ENCODE peak calls at places on chromosomes 2 and 18, in ten cellular contexts. B is fibroblast of lung, S is neuronal stem cell, O is GM23248, H is pancreas, R is HL-60, W is uterus, D is A673, K is heart left ventricle, Z is left ventricle myocardium inferior. G is an unnamed sample.

GRCh38 chr18:23719634-23720201 is 30.5 kb downstream of the LAMA3 start:
- DNase-seq in W (peak; percentile 72), S (no peak), D (peak; percentile 72), O (peak; percentile 96), H (no peak), Z (no peak), B (peak; percentile 95), K (no peak), R (no peak), G (peak; percentile 99)

GRCh38 chr18:70709720-70710119 is 420.9 kb downstream of the SOCS6 start:
- DNase-seq in B (no peak), K (no peak), H (no peak), W (no peak), Z (no peak), R (no peak), O (no peak), D (no peak), S (no peak), G (no peak)

GRCh38 chr18:55491606-55492005 is 96.4 kb downstream of the TCF4 start:
- DNase-seq in R (no peak), H (no peak), K (no peak), B (no peak), O (no peak), W (no peak), D (no peak), S (no peak), Z (no peak), G (no peak)

GRCh38 chr2:99648115-99648850 is 158.5 kb upstream of the REV1 start:
- DNase-seq in B (peak; percentile 89), S (no peak), R (no peak), D (no peak), W (no peak), Z (no peak), H (no peak), K (no peak), O (peak; percentile 89), G (peak; percentile 28)

GRCh38 chr2:127313359-127313758 is 19.4 kb upstream of the ERCC3 start:
- DNase-seq in W (no peak), R (no peak), K (no peak), H (no peak), O (no peak), D (no peak), Z (no peak), B (no peak), S (no peak), G (no peak)

GRCh38 chr18:22102948-22103663 is 66.3 kb upstream of the GATA6 start:
- DNase-seq in W (peak; percentile 36), D (peak; percentile 98), K (no peak), B (no peak), R (peak; percentile 56), O (no peak), Z (no peak), S (no peak), H (no peak), G (no peak)

GRCh38 chr18:23626451-23627279 is 36.0 kb downstream of the ANKRD29 start:
- DNase-seq in B (peak; percentile 50), Z (no peak), O (peak; percentile 62), S (no peak), R (no peak), H (no peak), D (peak; percentile 18), W (no peak), K (no peak), G (peak; percentile 72)

GRCh38 chr2:8515864-8516533 is 165.9 kb upstream of the ID2 start:
- DNase-seq in B (no peak), O (no peak), H (peak; percentile 23), Z (no peak), S (no peak), W (no peak), D (no peak), R (peak; percentile 41), K (no peak), G (no peak)

GRCh38 chr2:28736034-28736433 is 15.6 kb upstream of the PPP1CB start:
- DNase-seq in R (no peak), K (peak; percentile 89), H (peak; percentile 81), O (peak; percentile 49), Z (peak; percentile 72), B (no peak), W (peak; percentile 73), D (no peak), S (no peak), G (no peak)

GRCh38 chr2:214126135-214126534 is 284.7 kb upstream of the VWC2L start:
- DNase-seq in O (peak; percentile 35), W (no peak), D (peak; percentile 59), H (no peak), K (no peak), B (peak; percentile 15), S (no peak), Z (no peak), R (no peak), G (peak; percentile 71)

GRCh38 chr2:144451443-144451842 is 68.5 kb downstream of the ZEB2 start:
- DNase-seq in O (no peak), D (no peak), W (no peak), R (no peak), B (no peak), H (no peak), Z (no peak), K (no peak), S (no peak), G (no peak)

GRCh38 chr2:144454466-144455287 is 65.2 kb downstream of the ZEB2 start:
- DNase-seq in O (peak; percentile 65), W (no peak), S (no peak), H (no peak), K (no peak), B (no peak), R (no peak), D (peak; percentile 51), Z (no peak), G (peak; percentile 34)

GRCh38 chr2:144453486-144454158 is 66.3 kb downstream of the ZEB2 start:
- DNase-seq in D (no peak), B (no peak), O (peak; percentile 87), S (no peak), H (no peak), K (no peak), W (no peak), Z (no peak), R (no peak), G (peak; percentile 36)

GRCh38 chr2:144453039-144453336 is 66.9 kb downstream of the ZEB2 start:
- DNase-seq in Z (no peak), R (no peak), B (peak; percentile 70), W (no peak), S (no peak), D (peak; percentile 48), O (peak; percentile 65), H (no peak), K (no peak), G (no peak)

DNA sequence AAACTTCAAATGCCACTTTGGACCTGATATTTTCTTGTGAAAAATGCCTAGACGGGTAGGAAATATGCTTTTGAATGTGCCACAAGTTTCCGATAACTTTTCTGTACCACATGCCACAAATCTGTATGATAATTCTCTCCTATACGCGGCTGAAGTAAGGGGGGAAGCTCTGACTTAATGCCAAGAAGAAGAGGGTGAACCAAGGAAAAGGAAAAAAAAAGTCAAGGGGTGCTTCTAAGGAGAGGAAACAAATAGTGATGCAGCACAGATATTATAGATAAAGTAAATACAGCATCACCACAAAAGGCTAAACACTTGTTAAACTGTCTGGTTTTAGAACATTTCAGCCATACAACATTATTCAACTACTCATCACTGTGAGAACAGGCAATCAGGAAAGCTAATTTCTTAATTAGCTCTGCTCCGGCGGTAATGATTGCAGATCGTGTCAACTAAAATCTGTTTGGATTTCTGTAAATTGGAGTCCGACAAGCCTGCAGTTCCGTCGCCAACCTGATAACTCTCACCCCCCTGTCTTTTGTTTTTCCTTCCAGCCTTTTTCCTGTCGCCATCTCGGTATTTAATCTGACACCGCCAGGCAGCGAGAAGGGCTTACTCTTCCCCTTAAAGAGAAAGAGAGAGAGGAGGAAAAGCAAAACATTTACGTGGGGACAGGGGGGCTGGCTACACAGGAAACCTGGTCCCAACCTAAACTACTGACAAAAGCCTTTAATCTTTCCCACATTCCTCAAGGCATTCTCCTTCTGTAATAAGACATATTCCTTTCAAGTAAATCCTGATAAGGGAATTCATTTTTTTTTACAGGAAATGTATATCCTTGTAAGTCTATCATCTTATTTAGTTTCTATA is 67.5 kb downstream of the ZEB2 start:
- DNase-seq in O (peak; percentile 71), W (no peak), D (peak; percentile 81), H (no peak), B (peak; percentile 50), R (no peak), S (peak; percentile 58), Z (no peak), K (no peak), G (no peak)
- H3K4me3 ChIP-seq in O (peak overlapping the region; percentile 67), W (no peak overlapping the region), D (peak overlapping the region; percentile 30), H (no peak overlapping the region), B (peak overlapping the region; percentile 36), R (no peak overlapping the region), S (no peak overlapping the region), Z (peak overlapping the region; percentile 47), K (no peak overlapping the region), G (no peak overlapping the region)

DNA sequence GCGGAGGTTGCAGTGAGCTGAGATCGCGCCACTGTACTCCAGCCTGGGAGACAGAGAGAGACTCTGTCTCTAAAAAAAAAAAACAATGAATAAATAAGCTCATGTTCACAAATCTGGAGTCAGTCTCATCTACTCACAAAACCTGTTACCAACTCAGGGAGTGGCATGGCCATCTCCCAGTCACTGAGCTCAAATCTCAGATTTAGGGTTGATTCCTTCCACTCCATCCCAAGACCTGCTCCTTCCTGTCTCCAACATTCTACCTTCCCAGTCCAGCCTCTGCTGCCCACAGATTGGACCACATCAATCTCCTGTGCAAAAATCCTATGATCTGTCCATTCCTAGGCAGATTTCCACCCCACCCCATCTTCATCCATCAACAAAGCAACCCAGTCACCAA is 1.6 kb downstream of the STAT1 start:
- DNase-seq in S (no peak), D (no peak), Z (no peak), W (no peak), R (no peak), B (no peak), H (no peak), O (no peak), K (no peak), G (no peak)
- H3K4me3 ChIP-seq in S (peak overlapping the region; percentile 36), D (peak overlapping the region; percentile 81), Z (peak overlapping the region; percentile 79), W (peak overlapping the region; percentile 92), R (no peak overlapping the region), B (peak overlapping the region; percentile 80), H (no peak overlapping the region), O (peak overlapping the region; percentile 83), K (peak overlapping the region; percentile 83), G (peak overlapping the region; percentile 77)

DNA sequence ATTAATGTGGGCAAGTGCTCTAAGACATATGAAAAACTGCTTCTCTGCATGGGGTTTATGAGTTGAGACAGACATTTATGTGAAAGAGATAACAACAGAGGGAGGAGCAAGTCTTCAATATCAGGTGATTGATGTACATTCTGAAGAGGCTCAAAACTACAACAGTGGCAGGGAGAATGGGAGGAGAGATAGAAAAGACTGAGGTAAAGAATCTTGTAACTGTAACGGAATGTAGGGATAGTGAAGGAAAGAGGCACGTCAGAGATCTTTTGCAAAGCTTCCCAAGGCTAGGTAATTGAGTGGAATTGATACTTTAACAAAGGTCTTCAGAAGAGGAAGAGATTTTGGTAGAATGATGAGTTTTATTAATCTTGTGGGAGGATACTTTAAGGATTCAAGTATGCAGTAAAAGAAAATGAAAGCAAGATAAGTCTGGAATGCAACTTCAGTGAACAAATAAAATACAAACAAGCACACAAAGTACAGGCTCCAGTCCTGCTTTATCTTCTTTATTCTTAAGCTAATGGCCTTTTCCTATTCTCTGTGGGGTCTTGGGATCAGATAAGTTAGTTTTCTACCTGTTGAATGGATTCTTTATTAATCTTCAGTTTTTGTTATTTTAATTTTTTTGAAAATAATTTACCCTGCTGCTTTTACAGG is 15.0 kb downstream of the SMAD4 start:
- DNase-seq in Z (no peak), K (no peak), S (peak; percentile 18), H (no peak), R (no peak), O (peak; percentile 23), B (no peak), W (no peak), D (peak; percentile 18), G (no peak)
- H3K4me3 ChIP-seq in Z (peak overlapping the region; percentile 31), K (no peak overlapping the region), S (no peak overlapping the region), H (no peak overlapping the region), R (no peak overlapping the region), O (peak overlapping the region; percentile 42), B (no peak overlapping the region), W (no peak overlapping the region), D (peak overlapping the region; percentile 1), G (no peak overlapping the region)

GRCh38 chr18:63315879-63316278 is 3.7 kb downstream of the BCL2 start:
- DNase-seq in Z (no peak), K (no peak), R (no peak), O (no peak), S (no peak), B (no peak), W (no peak), H (no peak), D (no peak), G (no peak)
- H3K4me3 ChIP-seq in Z (no peak overlapping the region), K (no peak overlapping the region), R (peak overlapping the region; percentile 97), O (no peak overlapping the region), S (no peak overlapping the region), B (no peak overlapping the region), W (peak overlapping the region; percentile 76), H (no peak overlapping the region), D (peak overlapping the region; percentile 74), G (no peak overlapping the region)